ENCODE peak calls at places on chromosomes 6 and 20, in eight cellular contexts. F is cardiac fibroblast, G is DND-41, J is retinal pigment epithelial cell, K is heart right ventricle, M is astrocyte of the spinal cord, W is body of pancreas, E is tibial nerve. H is an unnamed sample.
A peak's percentile ranks its signal among the peaks of the same experiment; 100 is the strongest.

GRCh38 chr6:150142657-150143501 is at the start of gene PPP1R14C:
- DNase-seq in F (peak; percentile 29), G (no peak), J (no peak), K (peak; percentile 20), M (no peak), W (peak; percentile 27), E (no peak), H (peak; percentile 85)

GRCh38 chr20:13856356-13856755 is 71.5 kb downstream of the NDUFAF5 start:
- DNase-seq in F (no peak), G (no peak), J (no peak), K (no peak), M (no peak), W (no peak), E (no peak), H (no peak)

GRCh38 chr20:49765846-49766541 is 46.6 kb upstream of the SLC9A8 start:
- DNase-seq in F (peak; percentile 93), G (no peak), J (no peak), K (no peak), M (no peak), W (no peak), E (no peak), H (no peak)

GRCh38 chr6:101454106-101454676 is 60.7 kb downstream of the GRIK2 start:
- DNase-seq in F (no peak), G (no peak), J (no peak), K (no peak), M (no peak), W (no peak), E (no peak), H (no peak)

GRCh38 chr6:39610229-39610628 is 115.0 kb downstream of the KIF6 start:
- DNase-seq in F (peak; percentile 10), G (no peak), J (peak; percentile 59), K (no peak), M (peak; percentile 35), W (no peak), E (no peak), H (peak; percentile 2)

GRCh38 chr6:50925981-50926380 is 107.3 kb downstream of the TFAP2B start:
- DNase-seq in F (no peak), G (no peak), J (peak; percentile 20), K (no peak), M (no peak), W (no peak), E (no peak), H (no peak)

GRCh38 chr6:79742030-79742429 is 110.9 kb downstream of the SH3BGRL2 start:
- DNase-seq in F (no peak), G (no peak), J (no peak), K (no peak), M (no peak), W (no peak), E (no peak), H (no peak)

GRCh38 chr6:119446623-119447008 is 97.1 kb upstream of the MAN1A1 start:
- DNase-seq in F (peak; percentile 95), G (no peak), J (peak; percentile 84), K (peak; percentile 36), M (peak; percentile 86), W (peak; percentile 83), E (no peak), H (no peak)

GRCh38 chr6:16305246-16305725 is 66.9 kb downstream of the GMPR start:
- DNase-seq in F (no peak), G (no peak), J (no peak), K (no peak), M (no peak), W (no peak), E (no peak), H (no peak)

GRCh38 chr6:84037425-84038089 is 4.0 kb downstream of the MRAP2 start:
- DNase-seq in F (no peak), G (no peak), J (no peak), K (no peak), M (no peak), W (no peak), E (no peak), H (no peak)

GRCh38 chr6:55290736-55291135 is 36.5 kb upstream of the GFRAL start:
- DNase-seq in F (no peak), G (no peak), J (no peak), K (no peak), M (no peak), W (no peak), E (no peak), H (no peak)

GRCh38 chr20:45629496-45630100 is at the start of gene WFDC10A:
- DNase-seq in F (peak; percentile 54), G (peak; percentile 21), J (peak; percentile 2), K (peak; percentile 15), M (peak; percentile 25), W (peak; percentile 50), E (no peak), H (peak; percentile 67)

GRCh38 chr6:133939778-133940667 is 13.0 kb upstream of the TBPL1 start:
- DNase-seq in F (no peak), G (no peak), J (no peak), K (no peak), M (no peak), W (no peak), E (no peak), H (no peak)

GRCh38 chr6:170124836-170125235 is 166.0 kb downstream of the DLL1 start:
- DNase-seq in F (no peak), G (no peak), J (no peak), K (no peak), M (no peak), W (peak; percentile 64), E (no peak), H (no peak)

GRCh38 chr6:116779569-116780164 is 14.1 kb upstream of the FAM162B start:
- DNase-seq in F (peak; percentile 57), G (no peak), J (no peak), K (no peak), M (peak; percentile 59), W (no peak), E (no peak), H (peak; percentile 66)

GRCh38 chr6:131840441-131840840 is 32.6 kb downstream of the ENPP1 start:
- DNase-seq in F (no peak), G (no peak), J (peak; percentile 65), K (no peak), M (no peak), W (no peak), E (no peak), H (no peak)

GRCh38 chr20:571754-572331 is 28.3 kb upstream of the CSNK2A1 start:
- DNase-seq in F (peak; percentile 62), G (no peak), J (no peak), K (peak; percentile 86), M (no peak), W (peak; percentile 43), E (peak; percentile 42), H (no peak)

GRCh38 chr6:17167327-17167979 is 65.6 kb downstream of the STMND1 start:
- DNase-seq in F (peak; percentile 47), G (no peak), J (no peak), K (peak; percentile 55), M (peak; percentile 41), W (peak; percentile 77), E (no peak), H (peak; percentile 74)

DNA sequence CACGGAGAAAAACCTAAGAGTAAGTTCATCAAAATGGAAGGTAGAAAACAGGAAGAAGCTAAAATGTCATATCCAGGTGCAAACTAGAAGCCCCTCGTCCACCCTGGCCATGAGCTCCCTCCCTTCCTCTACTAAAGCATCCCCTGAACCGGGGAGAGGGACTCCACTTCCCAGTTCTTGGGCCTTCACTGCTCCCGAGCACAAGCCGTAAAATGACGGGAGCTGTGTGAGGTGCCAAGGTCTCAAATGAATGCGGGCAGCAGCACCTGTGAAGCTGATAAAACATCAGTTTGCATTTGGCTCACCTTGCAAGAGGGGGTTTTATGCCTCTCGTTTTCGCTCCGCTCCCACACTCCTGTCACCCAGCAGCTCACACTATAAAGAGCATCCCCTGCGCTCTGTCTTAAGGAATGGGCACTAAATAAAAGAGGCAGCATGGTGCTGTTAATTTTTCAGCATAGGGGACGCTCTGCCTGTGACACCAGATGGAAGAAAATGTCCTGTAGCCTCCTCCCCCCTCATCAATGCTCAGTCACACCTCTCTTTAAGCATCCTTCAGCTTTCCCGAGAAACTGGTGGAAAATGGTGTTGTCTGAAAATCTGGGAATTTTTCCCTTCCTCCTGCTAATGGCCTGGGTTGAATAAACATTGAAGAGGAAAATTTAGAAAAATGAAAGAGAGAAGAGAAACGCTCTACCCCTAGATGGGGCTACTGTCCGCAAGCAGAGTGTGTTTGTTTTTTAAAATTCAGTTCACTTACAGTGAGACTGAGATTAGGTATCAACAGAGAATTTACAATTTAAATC is 563.0 kb upstream of the AGPAT4 start:
- DNase-seq in F (peak; percentile 10), G (no peak), J (no peak), K (no peak), M (peak; percentile 29), W (peak; percentile 31), E (no peak), H (no peak)
- TF ChIP-seq CTCF in F (peak; percentile 10), G (no peak), J (peak; percentile 64), K (peak; percentile 51), M (peak; percentile 64), W (peak; percentile 75), E (no peak), H (peak; percentile 38)

GRCh38 chr20:11888648-11889047 is 29.0 kb upstream of the BTBD3 start:
- DNase-seq in F (no peak), G (no peak), J (no peak), K (no peak), M (no peak), W (no peak), E (no peak), H (no peak)

GRCh38 chr20:11894072-11894471 is 23.6 kb upstream of the BTBD3 start:
- DNase-seq in F (no peak), G (no peak), J (no peak), K (no peak), M (no peak), W (no peak), E (no peak), H (no peak)

GRCh38 chr20:11891081-11891826 is 26.4 kb upstream of the BTBD3 start:
- DNase-seq in F (peak; percentile 37), G (peak; percentile 67), J (no peak), K (peak; percentile 64), M (peak; percentile 44), W (peak; percentile 57), E (no peak), H (peak; percentile 76)

GRCh38 chr20:11890331-11891080 is 27.2 kb upstream of the BTBD3 start:
- DNase-seq in F (peak; percentile 94), G (peak; percentile 92), J (peak; percentile 77), K (peak; percentile 90), M (peak; percentile 92), W (peak; percentile 93), E (peak; percentile 61), H (peak; percentile 94)

GRCh38 chr20:11891827-11892521 is 25.7 kb upstream of the BTBD3 start:
- DNase-seq in F (peak; percentile 76), G (peak; percentile 84), J (no peak), K (peak; percentile 81), M (peak; percentile 73), W (peak; percentile 79), E (no peak), H (peak; percentile 88)
- H3K4me3 ChIP-seq in F (peak overlapping the region; percentile 66), G (peak overlapping the region; percentile 73), J (peak overlapping the region; percentile 84), K (peak overlapping the region; percentile 45), M (peak overlapping the region; percentile 50), W (peak overlapping the region; percentile 51), E (peak overlapping the region; percentile 91), H (peak overlapping the region; percentile 86)

GRCh38 chr6:41190791-41191190 is 10.2 kb downstream of the TREML2 start:
- DNase-seq in F (no peak), G (no peak), J (no peak), K (no peak), M (no peak), W (no peak), E (no peak), H (no peak)
- TF ChIP-seq CTCF in F (no peak), G (peak; percentile 39), J (no peak), K (no peak), M (no peak), W (no peak), E (no peak), H (no peak)

GRCh38 chr6:43759926-43760798 is 9.8 kb upstream of the VEGFA start:
- DNase-seq in F (no peak), G (no peak), J (no peak), K (no peak), M (no peak), W (no peak), E (no peak), H (no peak)
- H3K4me3 ChIP-seq in F (no peak overlapping the region), G (no peak overlapping the region), J (no peak overlapping the region), K (no peak overlapping the region), M (no peak overlapping the region), W (no peak overlapping the region), E (no peak overlapping the region), H (no peak overlapping the region)